ENCODE peak calls at places on chromosomes 16 and 17, in ten cellular contexts. X is stimulated activated CD8-positive, alpha-beta memory T cell treated with anti-CD3 and anti-CD28 coated beads, Interleukin-4, amount 100 ng/mL, for 4 hours; A is mucosa of gallbladder; I is omental fat pad; T is SHP77; D is ecto neural progenitor cell; F is pulmonary artery endothelial cell; M is breast epithelium; Q is stimulated activated CD4-positive, alpha-beta T cell treated with anti-CD3 and anti-CD28 coated beads, Interleukin-2, amount 100 ng/mL, for 48 hours; K is heart left ventricle. U is an unnamed sample.

GRCh38 chr16:23479138-23479537 is 26.1 kb upstream of the COG7 start:
- DNase-seq in T (no peak), Q (no peak), F (no peak), I (no peak), K (no peak), X (no peak), D (no peak), M (no peak), A (no peak), U (no peak)

GRCh38 chr17:14775761-14776492 is 475.0 kb downstream of the HS3ST3B1 start:
- DNase-seq in D (no peak), I (no peak), T (no peak), K (no peak), M (no peak), Q (no peak), A (no peak), F (no peak), X (no peak), U (no peak)

GRCh38 chr16:11800385-11800718 is 3.3 kb upstream of the ZC3H7A start:
- DNase-seq in X (no peak), D (no peak), F (no peak), M (no peak), K (no peak), Q (no peak), T (no peak), A (no peak), I (no peak), U (no peak)

GRCh38 chr17:42937712-42938596 is 26.3 kb downstream of the AARSD1 start:
- DNase-seq in X (no peak), K (peak), Q (peak), M (no peak), F (no peak), D (peak), T (peak), A (peak), I (no peak), U (peak)

GRCh38 chr17:77649717-77650211 is 308.7 kb upstream of the TNRC6C start:
- DNase-seq in F (no peak), A (no peak), T (no peak), X (no peak), D (no peak), Q (no peak), K (no peak), I (no peak), M (no peak), U (peak)

GRCh38 chr17:82548681-82549303 is 29.3 kb downstream of the FOXK2 start:
- DNase-seq in K (peak), F (no peak), Q (no peak), T (no peak), I (no peak), X (peak), M (no peak), A (peak), D (no peak), U (no peak)

GRCh38 chr17:37327341-37328090 is 48.3 kb upstream of the C17orf78 start:
- DNase-seq in Q (no peak), A (no peak), T (no peak), F (no peak), I (no peak), D (no peak), M (no peak), K (no peak), X (no peak), U (no peak)

GRCh38 chr17:36000730-36001108 is 634 bp downstream of the CCL15 start:
- DNase-seq in A (no peak), K (no peak), F (no peak), M (no peak), Q (no peak), X (no peak), I (no peak), D (no peak), T (no peak), U (no peak)

GRCh38 chr16:57538235-57538711 is 1.9 kb upstream of the CCDC102A start:
- DNase-seq in T (no peak), Q (no peak), X (no peak), F (no peak), I (peak), A (peak), K (no peak), D (peak), M (peak), U (no peak)

GRCh38 chr17:74474043-74474792 is 7.8 kb downstream of the CD300A start:
- DNase-seq in M (no peak), D (no peak), A (no peak), F (no peak), T (no peak), K (no peak), X (no peak), Q (no peak), I (no peak), U (no peak)

GRCh38 chr16:73768786-73769203 is 527.8 kb upstream of the PSMD7 start:
- DNase-seq in X (no peak), M (no peak), D (no peak), Q (no peak), T (no peak), I (no peak), A (no peak), K (no peak), F (no peak), U (no peak)

GRCh38 chr16:3832669-3833068 is 47.8 kb downstream of the CREBBP start:
- DNase-seq in X (no peak), D (no peak), K (no peak), F (no peak), A (no peak), M (no peak), Q (no peak), I (no peak), T (no peak), U (no peak)

GRCh38 chr16:67150058-67150832 is 553 bp downstream of the B3GNT9 start:
- DNase-seq in X (peak), Q (peak), T (no peak), F (no peak), K (no peak), D (peak), I (no peak), M (no peak), A (no peak), U (no peak)

GRCh38 chr17:36942031-36942599 is 4.8 kb downstream of the LHX1 start:
- DNase-seq in D (peak), A (no peak), K (no peak), T (no peak), M (no peak), Q (no peak), I (no peak), X (no peak), F (no peak), U (no peak)

GRCh38 chr16:84144301-84144858 is 597 bp downstream of the HSDL1 start:
- DNase-seq in X (no peak), D (peak), T (no peak), K (peak), M (no peak), F (no peak), I (no peak), A (no peak), Q (peak), U (no peak)

GRCh38 chr16:50079741-50080140 is 14.0 kb downstream of the HEATR3 start:
- DNase-seq in M (no peak), F (no peak), Q (no peak), X (no peak), I (no peak), K (no peak), T (no peak), A (no peak), D (no peak), U (no peak)

GRCh38 chr17:56896968-56897359 is 16.9 kb downstream of the TRIM25 start:
- DNase-seq in M (no peak), D (no peak), K (no peak), T (no peak), A (peak), Q (no peak), X (no peak), I (no peak), F (no peak), U (no peak)

GRCh38 chr17:63704259-63704576 is 4.3 kb upstream of the LIMD2 start:
- DNase-seq in I (no peak), A (no peak), K (no peak), X (no peak), D (no peak), F (no peak), T (no peak), Q (no peak), M (no peak), U (no peak)

GRCh38 chr16:87778830-87779579 is 13.2 kb upstream of the KLHDC4 start:
- DNase-seq in X (peak), A (peak), M (peak), Q (peak), D (peak), T (peak), K (peak), F (peak), I (peak), U (peak)

GRCh38 chr17:15109608-15110007 is 155.5 kb downstream of the PMP22 start:
- DNase-seq in T (no peak), X (no peak), I (no peak), A (no peak), D (peak), Q (no peak), K (no peak), F (no peak), M (no peak), U (no peak)

GRCh38 chr16:12703935-12704334 is 99.8 kb downstream of the CPPED1 start:
- DNase-seq in Q (no peak), I (no peak), D (no peak), A (no peak), X (no peak), F (no peak), K (no peak), M (no peak), T (no peak), U (peak)

GRCh38 chr17:48577330-48577945 is 712 bp downstream of the HOXB4 start:
- DNase-seq in T (no peak), A (no peak), M (no peak), K (no peak), I (no peak), Q (no peak), D (no peak), F (no peak), X (no peak), U (no peak)

GRCh38 chr17:15409721-15410247 is 57.6 kb downstream of the CDRT4 start:
- DNase-seq in I (no peak), M (no peak), A (peak), K (no peak), Q (no peak), T (no peak), D (no peak), F (no peak), X (no peak), U (no peak)

GRCh38 chr16:3980311-3981111 is 100.0 kb upstream of the CREBBP start:
- DNase-seq in T (no peak), A (no peak), F (no peak), K (no peak), D (no peak), I (no peak), Q (no peak), M (no peak), X (no peak), U (no peak)

GRCh38 chr16:57374067-57374534 is 1.8 kb downstream of the CX3CL1 start:
- DNase-seq in K (no peak), X (no peak), T (no peak), I (no peak), D (no peak), Q (no peak), F (no peak), A (no peak), M (no peak), U (no peak)

GRCh38 chr17:68199837-68200688 is 47.8 kb upstream of the AMZ2 start:
- DNase-seq in K (no peak), A (no peak), F (no peak), I (no peak), X (no peak), Q (no peak), D (peak), M (no peak), T (no peak), U (no peak)